ENCODE peak calls at places on chromosomes 1 and 21, in five cellular contexts. K is K562, O is HepG2, L is H1, I is GM12878. N is an unnamed sample.

GRCh38 chr1:18232052-18232451 is 124.5 kb downstream of the IGSF21 start:
- DNase-seq in K (peak; percentile 50), O (no peak), L (no peak), I (no peak), N (no peak)

GRCh38 chr21:37243961-37244360 is 23.2 kb downstream of the VPS26C start:
- DNase-seq in K (no peak), O (no peak), L (no peak), I (no peak), N (no peak)

GRCh38 chr21:15774590-15774989 is 44.8 kb downstream of the USP25 start:
- DNase-seq in K (no peak), O (no peak), L (no peak), I (no peak), N (no peak)

GRCh38 chr1:175479521-175480342 is 263.7 kb downstream of the TNR start:
- DNase-seq in K (no peak), O (no peak), L (no peak), I (no peak), N (no peak)

GRCh38 chr21:29338256-29338655 is 39.5 kb downstream of the BACH1 start:
- DNase-seq in K (no peak), O (no peak), L (no peak), I (no peak), N (no peak)

GRCh38 chr1:93723101-93723500 is 41.5 kb upstream of the BCAR3 start:
- DNase-seq in K (no peak), O (no peak), L (no peak), I (no peak), N (no peak)

GRCh38 chr1:184210048-184210447 is 158.5 kb downstream of the TSEN15 start:
- DNase-seq in K (no peak), O (no peak), L (no peak), I (no peak), N (no peak)

GRCh38 chr1:7491089-7491817 is 279.8 kb upstream of the VAMP3 start:
- DNase-seq in K (no peak), O (no peak), L (no peak), I (no peak), N (no peak)

GRCh38 chr1:116735246-116735645 is 19.0 kb upstream of the CD2 start:
- DNase-seq in K (no peak), O (no peak), L (no peak), I (no peak), N (no peak)

GRCh38 chr1:185559684-185560310 is 174.4 kb upstream of the HMCN1 start:
- DNase-seq in K (peak; percentile 24), O (peak; percentile 26), L (peak; percentile 54), I (peak; percentile 72), N (peak; percentile 31)

GRCh38 chr1:23370270-23370743 is 671 bp upstream of the ZNF436 start:
- DNase-seq in K (no peak), O (no peak), L (no peak), I (no peak), N (no peak)

GRCh38 chr1:231938651-231939050 is 312.1 kb downstream of the DISC1 start:
- DNase-seq in K (no peak), O (no peak), L (no peak), I (no peak), N (no peak)

GRCh38 chr1:213277036-213277435 is 226.0 kb downstream of the RPS6KC1 start:
- DNase-seq in K (no peak), O (peak; percentile 45), L (no peak), I (no peak), N (no peak)

GRCh38 chr1:151720190-151720953 is 950 bp upstream of the RIIAD1 start:
- DNase-seq in K (no peak), O (no peak), L (no peak), I (peak; percentile 27), N (no peak)

DNA sequence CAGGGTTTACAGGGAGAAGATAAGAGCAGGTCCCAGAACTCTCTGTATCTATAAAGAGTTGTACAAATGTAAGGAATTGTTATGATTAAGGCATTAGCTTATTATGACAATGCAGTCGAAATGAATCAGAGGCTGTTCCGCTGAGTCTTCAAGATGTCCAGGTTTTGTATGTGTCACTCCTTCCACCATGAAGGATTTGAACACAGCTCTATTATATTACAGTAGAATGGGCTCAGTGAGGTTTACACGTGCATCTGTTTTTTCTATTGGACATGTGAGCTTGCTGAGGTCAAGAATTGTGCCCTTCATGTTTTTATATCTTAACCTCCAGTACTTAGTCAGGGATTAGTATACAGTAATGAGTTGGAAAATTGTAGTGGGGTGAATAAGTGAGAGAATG is 86.3 kb downstream of the MPZL1 start:
- DNase-seq in K (no peak), O (no peak), L (no peak), I (no peak), N (no peak)
- TF ChIP-seq JUND in K (no peak), O (no peak), L (no peak), I (no peak), N (no peak)

GRCh38 chr21:46324390-46325072 is 575 bp downstream of the PCNT start:
- DNase-seq in K (peak; percentile 96), O (peak; percentile 42), L (peak; percentile 90), I (no peak), N (peak; percentile 46)
- TF ChIP-seq POLR2A in K (peak; percentile 76), O (no peak), L (peak; percentile 79), I (peak; percentile 16), N (no peak)

DNA sequence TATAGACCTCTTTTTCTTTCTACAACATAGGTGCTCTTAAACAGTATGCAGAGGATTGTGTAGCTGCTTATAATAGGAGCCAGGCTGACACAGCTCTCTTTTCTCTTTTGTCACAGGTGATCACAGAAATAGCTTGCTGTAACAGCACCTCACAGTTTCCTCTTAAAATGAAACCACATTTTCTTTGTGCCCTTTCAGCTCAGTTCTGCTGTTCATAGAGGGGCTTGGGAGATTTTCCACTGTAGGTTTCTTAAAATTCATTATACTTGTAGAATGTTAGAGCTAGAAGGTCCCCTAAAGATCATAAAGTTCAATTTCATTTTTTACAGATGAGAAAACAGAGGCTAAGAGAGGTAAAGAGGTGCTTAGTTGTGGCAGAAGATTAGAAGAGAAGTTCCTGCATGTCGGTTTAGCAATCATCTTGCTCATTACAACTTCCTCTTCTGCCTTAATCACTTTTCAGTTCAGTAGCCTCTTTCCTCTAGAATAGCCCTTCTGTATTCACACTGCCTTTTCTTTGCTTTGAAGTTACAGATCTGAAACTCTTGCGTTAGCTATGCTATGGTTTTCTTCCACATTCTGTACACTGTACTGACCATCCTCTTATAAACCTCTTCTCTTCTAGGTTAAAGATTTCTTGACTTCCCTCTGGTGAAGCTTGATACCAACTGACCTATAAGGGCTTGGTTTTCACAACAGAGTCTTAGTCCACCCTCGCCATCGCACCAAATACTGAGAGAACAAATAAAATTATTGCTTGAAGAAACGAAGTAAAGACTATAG is 35.1 kb downstream of the C21orf91 start:
- DNase-seq in K (no peak), O (no peak), L (no peak), I (peak; percentile 89), N (no peak)
- TF ChIP-seq JUND in K (no peak), O (no peak), L (no peak), I (no peak), N (no peak)

GRCh38 chr1:31521761-31522555 is 54.4 kb upstream of the TINAGL1 start:
- DNase-seq in K (no peak), O (no peak), L (no peak), I (no peak), N (no peak)

GRCh38 chr1:31524196-31524967 is 51.9 kb upstream of the TINAGL1 start:
- DNase-seq in K (no peak), O (no peak), L (no peak), I (no peak), N (no peak)

GRCh38 chr1:31523769-31524168 is 52.5 kb upstream of the TINAGL1 start:
- DNase-seq in K (no peak), O (peak; percentile 32), L (no peak), I (no peak), N (no peak)

GRCh38 chr1:31523012-31523411 is 53.3 kb upstream of the TINAGL1 start:
- DNase-seq in K (no peak), O (peak; percentile 28), L (no peak), I (no peak), N (peak; percentile 8)

GRCh38 chr1:31522556-31522845 is 53.8 kb upstream of the TINAGL1 start:
- DNase-seq in K (no peak), O (no peak), L (no peak), I (no peak), N (no peak)
- TF ChIP-seq POLR2A in K (no peak), O (no peak), L (no peak), I (no peak), N (no peak)